ENCODE peak calls at places on chromosome 7, in eight cellular contexts. One of them, this sample, is unnamed.

GRCh38 chr7:41878331-41879112 is 175.6 kb upstream of the INHBA start:
- DNase-seq in heart right ventricle: no peak
- DNase-seq in B cell: no peak
- DNase-seq in CD4-positive, alpha-beta T cell: no peak
- DNase-seq in substantia nigra: no peak
- DNase-seq in SK-N-SH: no peak
- DNase-seq in activated CD4-positive, CD25-positive, alpha-beta regulatory T cell: no peak
- DNase-seq in CD8-positive, alpha-beta memory T cell: no peak
- DNase-seq in this sample: no peak

GRCh38 chr7:30188806-30189205 is 54.0 kb downstream of the MTURN start:
- DNase-seq in heart right ventricle: no peak
- DNase-seq in B cell: no peak
- DNase-seq in CD4-positive, alpha-beta T cell: no peak
- DNase-seq in substantia nigra: no peak
- DNase-seq in SK-N-SH: no peak
- DNase-seq in activated CD4-positive, CD25-positive, alpha-beta regulatory T cell: no peak
- DNase-seq in CD8-positive, alpha-beta memory T cell: no peak
- DNase-seq in this sample: no peak

GRCh38 chr7:4763794-4764185 is 11.6 kb upstream of the AP5Z1 start:
- DNase-seq in heart right ventricle: no peak
- DNase-seq in B cell: no peak
- DNase-seq in CD4-positive, alpha-beta T cell: no peak
- DNase-seq in substantia nigra: no peak
- DNase-seq in SK-N-SH: no peak
- DNase-seq in activated CD4-positive, CD25-positive, alpha-beta regulatory T cell: no peak
- DNase-seq in CD8-positive, alpha-beta memory T cell: no peak
- DNase-seq in this sample: no peak

GRCh38 chr7:2081526-2082356 is 151.0 kb downstream of the MAD1L1 start:
- DNase-seq in heart right ventricle: no peak
- DNase-seq in B cell: no peak
- DNase-seq in CD4-positive, alpha-beta T cell: no peak
- DNase-seq in substantia nigra: no peak
- DNase-seq in SK-N-SH: no peak
- DNase-seq in activated CD4-positive, CD25-positive, alpha-beta regulatory T cell: no peak
- DNase-seq in CD8-positive, alpha-beta memory T cell: no peak
- DNase-seq in this sample: no peak

GRCh38 chr7:16668049-16668858 is 22.3 kb downstream of the BZW2 start:
- DNase-seq in heart right ventricle: peak
- DNase-seq in B cell: no peak
- DNase-seq in CD4-positive, alpha-beta T cell: no peak
- DNase-seq in substantia nigra: no peak
- DNase-seq in SK-N-SH: peak
- DNase-seq in activated CD4-positive, CD25-positive, alpha-beta regulatory T cell: no peak
- DNase-seq in CD8-positive, alpha-beta memory T cell: no peak
- DNase-seq in this sample: peak

GRCh38 chr7:55557666-55558188 is 14.6 kb downstream of the VOPP1 start:
- DNase-seq in heart right ventricle: no peak
- DNase-seq in B cell: peak
- DNase-seq in CD4-positive, alpha-beta T cell: no peak
- DNase-seq in substantia nigra: no peak
- DNase-seq in SK-N-SH: no peak
- DNase-seq in activated CD4-positive, CD25-positive, alpha-beta regulatory T cell: no peak
- DNase-seq in CD8-positive, alpha-beta memory T cell: no peak
- DNase-seq in this sample: no peak

GRCh38 chr7:128924706-128925588 is 12.8 kb upstream of the IRF5 start:
- DNase-seq in heart right ventricle: no peak
- DNase-seq in B cell: peak
- DNase-seq in CD4-positive, alpha-beta T cell: no peak
- DNase-seq in substantia nigra: no peak
- DNase-seq in SK-N-SH: no peak
- DNase-seq in activated CD4-positive, CD25-positive, alpha-beta regulatory T cell: no peak
- DNase-seq in CD8-positive, alpha-beta memory T cell: no peak
- DNase-seq in this sample: no peak

GRCh38 chr7:17996040-17996439 is 31.6 kb downstream of the PRPS1L1 start:
- DNase-seq in heart right ventricle: no peak
- DNase-seq in B cell: no peak
- DNase-seq in CD4-positive, alpha-beta T cell: no peak
- DNase-seq in substantia nigra: no peak
- DNase-seq in SK-N-SH: no peak
- DNase-seq in activated CD4-positive, CD25-positive, alpha-beta regulatory T cell: no peak
- DNase-seq in CD8-positive, alpha-beta memory T cell: no peak
- DNase-seq in this sample: no peak

GRCh38 chr7:27171636-27172387 is 2.3 kb downstream of the HOXA10 start:
- DNase-seq in heart right ventricle: no peak
- DNase-seq in B cell: no peak
- DNase-seq in CD4-positive, alpha-beta T cell: no peak
- DNase-seq in substantia nigra: no peak
- DNase-seq in SK-N-SH: no peak
- DNase-seq in activated CD4-positive, CD25-positive, alpha-beta regulatory T cell: no peak
- DNase-seq in CD8-positive, alpha-beta memory T cell: no peak
- DNase-seq in this sample: no peak

GRCh38 chr7:320297-320696 is 30.3 kb downstream of the FOXL3 start:
- DNase-seq in heart right ventricle: no peak
- DNase-seq in B cell: no peak
- DNase-seq in CD4-positive, alpha-beta T cell: no peak
- DNase-seq in substantia nigra: no peak
- DNase-seq in SK-N-SH: no peak
- DNase-seq in activated CD4-positive, CD25-positive, alpha-beta regulatory T cell: no peak
- DNase-seq in CD8-positive, alpha-beta memory T cell: no peak
- DNase-seq in this sample: no peak

GRCh38 chr7:155559519-155560108 is 13.3 kb upstream of the CNPY1 start:
- DNase-seq in heart right ventricle: no peak
- DNase-seq in B cell: no peak
- DNase-seq in CD4-positive, alpha-beta T cell: no peak
- DNase-seq in substantia nigra: no peak
- DNase-seq in SK-N-SH: no peak
- DNase-seq in activated CD4-positive, CD25-positive, alpha-beta regulatory T cell: no peak
- DNase-seq in CD8-positive, alpha-beta memory T cell: no peak
- DNase-seq in this sample: no peak

GRCh38 chr7:111992601-111993000 is 213.6 kb downstream of the DOCK4 start:
- DNase-seq in heart right ventricle: no peak
- DNase-seq in B cell: no peak
- DNase-seq in CD4-positive, alpha-beta T cell: no peak
- DNase-seq in substantia nigra: no peak
- DNase-seq in SK-N-SH: no peak
- DNase-seq in activated CD4-positive, CD25-positive, alpha-beta regulatory T cell: no peak
- DNase-seq in CD8-positive, alpha-beta memory T cell: no peak
- DNase-seq in this sample: no peak

This sample was measured in kidney epithelial cell.